ENCODE peak calls at places on chromosome 20, in nine cellular contexts. H, G, K, X, P, Z, R, D and L are unnamed samples.

GRCh38 chr20:58963060-58963584 is 17.9 kb upstream of the NELFCD start:
- DNase-seq in H (no peak), Z (no peak), X (no peak), P (no peak), K (no peak), R (no peak), D (no peak), G (no peak), L (no peak)

GRCh38 chr20:64198347-64198746 is 34.1 kb downstream of the MYT1 start:
- DNase-seq in R (no peak), G (no peak), D (no peak), K (no peak), P (no peak), Z (no peak), H (no peak), X (no peak), L (no peak)

GRCh38 chr20:3156811-3157619 is 2.6 kb downstream of the FASTKD5 start:
- DNase-seq in P (no peak), H (no peak), X (no peak), K (no peak), R (no peak), D (no peak), Z (no peak), G (no peak), L (peak; percentile 32)

GRCh38 chr20:32153771-32154170 is 44.3 kb downstream of the TM9SF4 start:
- DNase-seq in R (peak; percentile 3), G (no peak), Z (no peak), X (peak; percentile 34), D (no peak), H (no peak), P (no peak), K (no peak), L (no peak)

GRCh38 chr20:59680852-59681251 is 76.5 kb downstream of the PHACTR3 start:
- DNase-seq in D (no peak), Z (no peak), P (no peak), X (peak; percentile 25), R (no peak), G (no peak), K (no peak), H (no peak), L (no peak)

GRCh38 chr20:2707353-2708072 is 14.9 kb downstream of the EBF4 start:
- DNase-seq in G (no peak), H (no peak), Z (no peak), X (no peak), D (no peak), P (no peak), R (no peak), K (no peak), L (no peak)

GRCh38 chr20:19828233-19828632 is 70.2 kb downstream of the RIN2 start:
- DNase-seq in G (no peak), Z (no peak), D (no peak), K (peak; percentile 64), R (no peak), H (peak; percentile 19), P (no peak), X (no peak), L (no peak)

GRCh38 chr20:47306755-47307370 is 49.6 kb downstream of the ZMYND8 start:
- DNase-seq in P (no peak), R (no peak), Z (no peak), D (no peak), X (peak; percentile 78), H (no peak), G (no peak), K (no peak), L (no peak)

GRCh38 chr20:63854069-63854765 is 7.1 kb upstream of the ABHD16B start:
- DNase-seq in D (peak; percentile 68), R (no peak), X (no peak), K (no peak), G (no peak), Z (no peak), P (no peak), H (no peak), L (no peak)

GRCh38 chr20:19995220-19995863 is 21.8 kb upstream of the NAA20 start:
- DNase-seq in Z (no peak), X (no peak), K (peak; percentile 55), P (no peak), G (no peak), D (no peak), H (no peak), R (no peak), L (peak; percentile 27)

GRCh38 chr20:46823271-46823747 is 71.3 kb upstream of the EYA2 start:
- DNase-seq in R (peak; percentile 80), K (no peak), G (no peak), Z (no peak), H (no peak), X (no peak), P (peak; percentile 30), D (no peak), L (no peak)

GRCh38 chr20:20241966-20242365 is 125.9 kb upstream of the INSM1 start:
- DNase-seq in K (no peak), R (no peak), Z (no peak), P (no peak), D (no peak), X (no peak), H (no peak), G (no peak), L (no peak)

GRCh38 chr20:62764156-62764935 is 31.9 kb upstream of the MRGBP start:
- DNase-seq in X (no peak), R (peak; percentile 48), D (no peak), H (no peak), G (no peak), P (no peak), K (no peak), Z (no peak), L (no peak)

GRCh38 chr20:24332956-24333355 is 136.5 kb upstream of the SYNDIG1 start:
- DNase-seq in K (no peak), D (no peak), Z (no peak), H (no peak), R (no peak), P (no peak), X (no peak), G (no peak), L (no peak)

GRCh38 chr20:52864895-52865590 is 107.1 kb upstream of the TSHZ2 start:
- DNase-seq in R (no peak), P (no peak), D (no peak), K (no peak), H (no peak), G (no peak), X (no peak), Z (no peak), L (no peak)

GRCh38 chr20:17520583-17520982 is 10.6 kb downstream of the BFSP1 start:
- DNase-seq in P (no peak), D (no peak), K (no peak), X (peak; percentile 1), Z (no peak), H (no peak), G (no peak), R (no peak), L (no peak)

GRCh38 chr20:31638317-31638716 is 605 bp downstream of the COX4I2 start:
- DNase-seq in P (no peak), R (no peak), H (no peak), G (no peak), K (no peak), D (no peak), X (no peak), Z (no peak), L (no peak)

GRCh38 chr20:5078399-5078958 is 41.3 kb downstream of the PCNA start:
- DNase-seq in R (peak; percentile 76), X (peak; percentile 90), Z (peak; percentile 24), G (no peak), K (peak; percentile 60), P (peak; percentile 73), D (peak; percentile 69), H (peak; percentile 53), L (peak; percentile 81)
- TF ChIP-seq POLR2A in R (peak; percentile 29), X (no peak), Z (no peak), G (no peak), K (no peak), P (no peak), D (no peak), H (peak; percentile 14), L (peak; percentile 62)

GRCh38 chr20:44598413-44599290 is 16.3 kb downstream of the PKIG start:
- DNase-seq in P (peak; percentile 52), K (no peak), D (peak; percentile 75), Z (no peak), R (no peak), H (no peak), G (no peak), X (no peak), L (no peak)
- TF ChIP-seq POLR2A in P (no peak), K (no peak), D (peak; percentile 27), Z (no peak), R (no peak), H (peak; percentile 69), G (no peak), X (no peak), L (peak; percentile 53)

DNA sequence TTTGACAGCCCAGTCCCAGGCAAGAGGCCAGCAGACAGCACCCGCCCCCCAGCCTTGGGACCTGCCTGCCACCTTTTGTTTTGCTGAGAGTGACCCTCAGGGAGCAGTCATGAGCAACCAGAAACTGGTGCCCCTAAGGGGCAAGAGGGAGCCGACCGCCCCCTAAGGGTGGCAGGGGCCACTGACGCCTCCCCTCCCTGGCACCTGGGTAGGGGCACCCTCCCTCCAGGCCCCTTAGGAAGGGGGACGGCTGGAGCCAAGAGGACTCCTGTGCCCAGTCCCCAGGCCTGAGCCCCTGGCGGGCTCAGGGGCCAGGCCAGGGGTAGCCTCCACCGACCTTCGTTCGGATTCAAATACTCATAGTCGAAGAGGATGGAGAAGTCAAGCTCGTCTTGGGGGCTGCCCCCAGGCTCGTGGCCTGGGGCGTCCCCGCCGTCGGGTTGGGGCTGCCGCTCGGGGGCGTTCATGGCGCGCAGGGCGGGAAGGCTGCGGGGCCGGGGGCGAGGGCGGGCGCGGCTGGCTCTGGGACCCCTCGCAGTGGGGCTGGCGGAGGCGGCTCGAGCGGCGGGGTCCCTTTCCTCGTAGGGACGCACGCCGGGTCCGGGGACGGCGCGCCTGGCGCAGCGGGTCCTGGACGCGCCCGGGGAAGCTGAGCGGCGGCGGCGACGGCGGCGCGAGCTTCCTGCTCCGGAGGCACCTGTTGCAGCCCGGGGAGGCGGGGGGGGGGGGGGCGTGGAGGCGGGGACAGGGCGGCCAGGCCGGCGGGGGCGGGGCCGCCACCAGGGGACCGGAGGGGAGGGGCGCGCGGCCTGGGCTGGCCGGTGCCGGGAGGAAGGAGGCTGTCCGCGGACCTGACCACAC is at the start of gene NFATC2:
- DNase-seq in D (peak; percentile 66), X (no peak), Z (no peak), R (peak; percentile 84), K (no peak), H (peak; percentile 86), G (no peak), P (peak; percentile 21), L (peak; percentile 67)
- TF ChIP-seq POLR2A in D (no peak), X (no peak), Z (no peak), R (no peak), K (no peak), H (no peak), G (no peak), P (no peak), L (no peak)

DNA sequence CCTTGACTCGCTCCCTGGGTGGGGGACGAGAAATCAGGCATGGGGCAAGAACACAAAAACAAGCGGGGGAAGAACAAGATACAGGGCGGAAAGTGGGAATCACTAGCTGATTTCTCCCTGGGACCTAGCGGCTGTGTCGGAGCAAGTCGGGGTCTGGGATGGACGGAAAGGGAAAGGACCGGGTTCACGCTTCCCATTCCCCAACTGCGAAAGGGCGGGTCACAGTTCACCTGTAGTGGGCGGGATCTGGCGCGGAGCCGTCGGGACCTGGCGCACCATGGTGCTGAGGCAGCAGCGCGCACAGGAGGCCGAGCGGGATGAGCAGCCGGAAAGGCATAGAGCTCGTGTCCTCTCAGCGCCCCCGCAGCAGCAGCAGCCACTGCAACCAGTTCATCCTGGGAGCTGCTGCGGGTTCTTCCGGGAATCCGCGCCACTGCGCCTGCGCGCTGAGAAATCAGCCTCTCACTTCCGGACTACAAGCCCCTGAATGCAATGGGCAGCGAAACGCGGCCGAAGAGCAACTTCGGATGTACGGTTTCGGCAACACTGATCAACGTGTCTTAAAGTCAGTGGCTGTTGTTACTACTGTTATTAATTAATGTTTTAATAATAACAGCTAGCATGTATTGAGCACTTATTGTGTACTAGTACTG is at the start of gene EDEM2:
- DNase-seq in X (peak; percentile 98), Z (peak; percentile 81), K (peak; percentile 97), D (peak; percentile 94), R (peak; percentile 96), G (peak; percentile 90), H (peak; percentile 78), P (peak; percentile 96), L (peak; percentile 96)
- TF ChIP-seq POLR2A in X (peak; percentile 20), Z (no peak), K (peak; percentile 81), D (peak; percentile 73), R (peak; percentile 66), G (peak; percentile 31), H (peak; percentile 69), P (peak; percentile 73), L (peak; percentile 86)